ENCODE peak calls at places on chromosomes 13 and 19, in four cellular contexts. K is T-helper 9 cell, I is AG08396, C is GM04503. O is an unnamed sample.

GRCh38 chr13:21694831-21695230 is 24.0 kb downstream of the FGF9 start:
- DNase-seq in K (no peak), I (no peak), C (no peak), O (no peak)

GRCh38 chr19:33303791-33304759 is 1.7 kb upstream of the CEBPA start:
- DNase-seq in K (no peak), I (peak), C (no peak), O (no peak)

GRCh38 chr13:106558527-106558926 is 9.4 kb downstream of the ARGLU1 start:
- DNase-seq in K (no peak), I (no peak), C (no peak), O (no peak)

GRCh38 chr13:74115138-74115537 is 19.1 kb downstream of the KLF12 start:
- DNase-seq in K (no peak), I (peak), C (no peak), O (no peak)

GRCh38 chr13:88979465-88980180 is 1308.5 kb downstream of the SLITRK5 start:
- DNase-seq in K (no peak), I (no peak), C (no peak), O (no peak)

GRCh38 chr19:29664753-29665214 is 477 bp upstream of the PLEKHF1 start:
- DNase-seq in K (no peak), I (no peak), C (no peak), O (no peak)

GRCh38 chr19:41928754-41929535 is 696 bp upstream of the ERFL start:
- DNase-seq in K (no peak), I (no peak), C (no peak), O (no peak)

GRCh38 chr13:89382986-89383385 is 1711.8 kb downstream of the SLITRK5 start:
- DNase-seq in K (no peak), I (no peak), C (no peak), O (no peak)

GRCh38 chr19:4328243-4328990 is 10.2 kb downstream of the STAP2 start:
- DNase-seq in K (peak), I (peak), C (no peak), O (peak)

GRCh38 chr13:96822900-96823299 is 171.4 kb downstream of the OXGR1 start:
- DNase-seq in K (no peak), I (peak), C (no peak), O (no peak)

GRCh38 chr19:18424122-18424889 is 5.1 kb downstream of the SSBP4 start:
- DNase-seq in K (no peak), I (no peak), C (no peak), O (no peak)

GRCh38 chr19:12965017-12965811 is 4.2 kb upstream of the DAND5 start:
- DNase-seq in K (peak), I (peak), C (no peak), O (no peak)

GRCh38 chr13:113114511-113115362 is 7.9 kb upstream of the F10 start:
- DNase-seq in K (no peak), I (no peak), C (no peak), O (no peak)

GRCh38 chr13:109401307-109401706 is 385.1 kb downstream of the IRS2 start:
- DNase-seq in K (no peak), I (no peak), C (no peak), O (no peak)

GRCh38 chr19:16628984-16629691 is 1.1 kb upstream of the MED26 start:
- DNase-seq in K (no peak), I (peak), C (peak), O (no peak)

GRCh38 chr13:100825551-100825950 is 151.0 kb upstream of the TMTC4 start:
- DNase-seq in K (no peak), I (peak), C (peak), O (no peak)

GRCh38 chr13:109208522-109208921 is 577.9 kb downstream of the IRS2 start:
- DNase-seq in K (no peak), I (no peak), C (no peak), O (no peak)

O was measured in keratinocyte.